ENCODE peak calls at places on chromosomes 3 and 15, in ten cellular contexts. J, W, T, M, F, G, Q, P, C and L are unnamed samples.

GRCh38 chr3:119205209-119205608 is 31.8 kb downstream of the UPK1B start:
- DNase-seq in M (no peak), J (no peak), C (no peak), G (no peak), T (peak), F (no peak), W (no peak), P (no peak), Q (no peak), L (no peak)

GRCh38 chr15:28904023-28904422 is 18.2 kb downstream of the APBA2 start:
- DNase-seq in J (no peak), W (peak), T (no peak), F (no peak), Q (no peak), M (no peak), P (no peak), G (no peak), C (no peak), L (peak)

GRCh38 chr15:39728844-39729243 is 53.8 kb downstream of the FSIP1 start:
- DNase-seq in J (no peak), W (no peak), M (no peak), T (no peak), G (no peak), C (no peak), Q (no peak), F (no peak), P (no peak), L (no peak)

GRCh38 chr15:73338606-73339388 is 30.0 kb downstream of the HCN4 start:
- DNase-seq in C (no peak), T (no peak), P (no peak), G (no peak), F (no peak), J (no peak), W (no peak), M (no peak), Q (no peak), L (no peak)

GRCh38 chr15:60318236-60318867 is 79.4 kb downstream of the ANXA2 start:
- DNase-seq in C (no peak), M (no peak), T (no peak), W (no peak), G (no peak), P (no peak), Q (no peak), F (no peak), J (no peak), L (no peak)

GRCh38 chr3:29937185-29937584 is 656.3 kb downstream of the RBMS3 start:
- DNase-seq in J (no peak), T (peak), Q (peak), M (no peak), C (no peak), P (no peak), G (no peak), F (no peak), W (no peak), L (no peak)

GRCh38 chr3:129126726-129127280 is 5.2 kb upstream of the RAB43 start:
- DNase-seq in F (no peak), G (no peak), W (no peak), C (no peak), Q (no peak), J (no peak), P (no peak), M (no peak), T (no peak), L (no peak)

GRCh38 chr3:8464668-8465067 is 37.0 kb upstream of the LMCD1 start:
- DNase-seq in G (no peak), W (no peak), F (no peak), C (no peak), J (no peak), T (no peak), M (no peak), Q (no peak), P (no peak), L (no peak)

GRCh38 chr3:139528924-139529323 is 10.6 kb downstream of the RBP1 start:
- DNase-seq in J (no peak), M (no peak), C (no peak), F (no peak), P (no peak), W (no peak), Q (no peak), G (no peak), T (no peak), L (no peak)

GRCh38 chr15:68244235-68244634 is 14.7 kb upstream of the CLN6 start:
- DNase-seq in P (no peak), C (no peak), F (no peak), W (no peak), Q (no peak), T (no peak), M (no peak), G (no peak), J (no peak), L (no peak)

GRCh38 chr15:80518522-80518921 is 114.3 kb downstream of the ARNT2 start:
- DNase-seq in T (no peak), G (no peak), F (peak), P (no peak), C (no peak), Q (no peak), J (no peak), M (no peak), W (no peak), L (no peak)

GRCh38 chr3:85483986-85484385 is 525.2 kb downstream of the CADM2 start:
- DNase-seq in C (no peak), T (no peak), F (no peak), Q (no peak), W (no peak), G (no peak), M (no peak), J (no peak), P (no peak), L (no peak)

GRCh38 chr3:169479314-169479939 is 184.1 kb downstream of the MECOM start:
- DNase-seq in P (no peak), T (no peak), F (no peak), Q (no peak), G (no peak), W (no peak), C (no peak), J (no peak), M (no peak), L (peak)

GRCh38 chr15:58494581-58494980 is 62.8 kb downstream of the LIPC start:
- DNase-seq in C (no peak), G (no peak), F (no peak), T (no peak), P (no peak), W (no peak), Q (no peak), J (no peak), M (no peak), L (no peak)

GRCh38 chr15:98738689-98739411 is 90.5 kb downstream of the IGF1R start:
- DNase-seq in F (no peak), G (no peak), Q (no peak), J (no peak), M (peak), P (no peak), C (no peak), T (no peak), W (no peak), L (no peak)

GRCh38 chr3:51974277-51974962 is 444 bp upstream of the ABHD14A start:
- DNase-seq in J (no peak), P (peak), C (peak), W (peak), T (no peak), G (no peak), M (no peak), F (peak), Q (no peak), L (peak)

GRCh38 chr15:90160781-90161727 is 40.1 kb upstream of the SEMA4B start:
- DNase-seq in J (no peak), F (no peak), M (no peak), Q (no peak), C (no peak), G (no peak), T (peak), W (no peak), P (peak), L (no peak)

GRCh38 chr3:49339593-49339946 is 283 bp downstream of the USP4 start:
- DNase-seq in J (no peak), T (peak), G (peak), M (no peak), C (no peak), Q (no peak), F (peak), P (peak), W (peak), L (no peak)

GRCh38 chr3:49339947-49340800 is at the start of gene USP4:
- DNase-seq in Q (peak), P (peak), G (peak), T (peak), C (peak), W (peak), F (peak), J (peak), M (peak), L (peak)

GRCh38 chr3:49341996-49342395 is 2.1 kb upstream of the USP4 start:
- DNase-seq in P (no peak), W (no peak), M (no peak), Q (no peak), F (no peak), T (no peak), J (no peak), C (no peak), G (no peak), L (no peak)

GRCh38 chr3:49346797-49347251 is 7.0 kb upstream of the USP4 start:
- DNase-seq in J (no peak), M (peak), P (no peak), F (no peak), C (no peak), Q (peak), T (no peak), G (no peak), W (no peak), L (no peak)

DNA sequence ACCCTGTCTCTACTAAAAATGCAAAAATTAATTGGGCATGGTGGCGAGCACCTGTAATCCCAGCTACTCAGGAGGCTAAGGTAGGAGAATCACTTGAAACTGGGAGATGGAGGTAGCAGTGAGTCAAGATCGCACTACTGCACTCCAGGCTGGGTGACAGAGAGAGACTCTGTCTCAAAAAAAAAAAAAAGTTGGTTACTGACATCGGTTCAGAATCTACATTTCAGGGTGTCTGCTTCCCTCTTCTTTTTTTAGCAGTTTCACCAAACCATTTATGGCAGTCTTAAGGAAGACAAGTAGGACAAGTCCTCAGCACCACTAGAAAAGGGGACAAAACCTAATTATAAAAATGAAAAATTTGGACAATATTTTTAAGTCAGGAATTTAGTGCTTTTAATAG is 3.3 kb upstream of the USP4 start:
- DNase-seq in M (peak), G (no peak), J (no peak), W (no peak), Q (no peak), F (no peak), C (no peak), P (no peak), T (no peak), L (no peak)
- TF ChIP-seq POLR2A in M (no peak), G (no peak), J (no peak), W (no peak), Q (no peak), F (no peak), C (no peak), P (no peak), T (no peak), L (no peak)

GRCh38 chr3:177197041-177197933 is at the start of gene TBL1XR1:
- DNase-seq in Q (peak), F (peak), J (peak), M (peak), P (peak), C (peak), T (peak), G (peak), W (peak), L (peak)
- TF ChIP-seq POLR2A in Q (peak), F (no peak), J (no peak), M (no peak), P (no peak), C (no peak), T (no peak), G (no peak), W (no peak), L (no peak)

DNA sequence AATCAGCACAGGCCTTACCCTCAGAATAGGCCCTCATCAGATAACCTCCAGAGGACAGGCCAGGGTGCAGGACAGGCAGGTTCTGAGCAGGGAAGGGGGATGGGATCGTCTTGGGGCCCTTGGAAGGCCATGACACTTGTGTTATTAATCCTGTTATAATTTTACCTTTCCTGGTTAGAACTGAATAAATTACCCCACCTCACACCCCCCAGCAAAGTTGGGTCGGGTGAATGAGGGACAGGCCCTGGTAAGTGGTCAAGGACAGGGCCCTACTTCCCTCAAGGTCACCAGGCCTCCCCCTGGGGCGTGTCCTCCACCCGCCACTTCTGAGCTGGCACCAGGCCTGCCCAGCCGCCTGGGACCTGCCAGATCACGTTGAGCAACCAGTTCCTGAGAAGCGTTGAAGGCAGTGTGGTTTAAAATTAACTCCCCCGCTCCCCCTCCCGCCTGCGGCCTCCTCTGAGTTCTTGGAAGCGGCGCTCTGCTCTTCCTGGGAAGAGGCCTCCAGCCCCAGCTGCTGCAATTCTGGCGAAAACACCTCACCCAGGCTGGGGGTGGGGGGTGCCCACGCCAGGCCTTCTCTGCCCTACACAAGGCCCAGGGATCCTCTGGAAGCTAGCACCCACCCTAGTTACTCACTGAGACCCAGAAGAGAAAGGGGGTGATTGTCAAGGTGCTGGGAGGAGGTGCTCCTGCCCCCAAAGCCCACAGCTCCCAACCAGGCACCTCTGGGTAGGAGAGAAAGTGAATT is 10.6 kb downstream of the CISH start:
- DNase-seq in F (peak), G (peak), J (no peak), P (peak), M (peak), Q (peak), W (peak), T (peak), C (peak), L (peak)
- TF ChIP-seq POLR2A in F (no peak), G (no peak), J (no peak), P (no peak), M (no peak), Q (no peak), W (no peak), T (no peak), C (peak), L (peak)

DNA sequence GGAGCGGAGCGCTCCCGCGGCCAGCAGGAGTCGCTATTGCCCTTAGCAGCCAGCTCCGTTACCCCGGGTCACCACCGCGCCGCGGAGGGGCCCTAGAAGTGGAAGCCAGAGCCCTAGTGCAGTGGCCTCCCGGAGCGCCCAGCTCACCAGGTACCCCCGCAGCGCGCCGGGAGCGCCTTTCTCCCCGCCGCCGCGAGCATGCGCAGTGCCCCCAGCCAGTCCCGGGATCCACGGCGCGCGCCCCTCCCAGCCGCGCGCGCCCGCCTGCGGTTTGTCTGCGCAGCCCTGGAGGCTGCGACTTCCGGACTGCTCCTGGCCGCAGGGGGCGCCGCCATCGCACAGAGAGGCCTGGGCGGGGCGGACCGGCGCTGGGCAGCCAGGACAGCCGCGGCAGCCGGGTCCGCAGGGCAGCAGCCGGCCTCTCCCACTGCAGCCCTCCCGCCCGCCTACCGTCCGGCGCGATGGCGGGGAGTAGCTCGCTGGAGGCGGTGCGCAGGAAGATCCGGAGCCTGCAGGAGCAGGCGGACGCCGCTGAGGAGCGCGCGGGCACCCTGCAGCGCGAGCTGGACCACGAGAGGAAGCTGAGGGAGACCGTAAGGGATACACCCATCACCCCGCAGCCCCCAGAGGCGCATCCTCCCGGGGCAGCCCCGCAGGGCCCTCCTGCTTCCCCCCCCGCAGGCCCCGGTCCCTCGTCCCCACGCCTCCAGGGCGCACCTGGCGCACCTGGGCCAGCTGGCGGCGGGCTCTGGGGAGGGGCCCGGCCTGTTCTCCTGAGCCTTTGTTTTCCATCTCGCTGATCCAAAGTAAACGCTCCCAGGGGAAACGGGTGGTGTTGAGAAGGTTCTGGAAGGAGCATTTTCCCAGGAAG is 5.8 kb downstream of the TPM1 start:
- DNase-seq in P (peak), C (peak), T (peak), M (peak), G (peak), F (peak), J (peak), Q (peak), W (peak), L (peak)
- TF ChIP-seq POLR2A in P (peak), C (peak), T (peak), M (no peak), G (peak), F (no peak), J (no peak), Q (peak), W (no peak), L (peak)

DNA sequence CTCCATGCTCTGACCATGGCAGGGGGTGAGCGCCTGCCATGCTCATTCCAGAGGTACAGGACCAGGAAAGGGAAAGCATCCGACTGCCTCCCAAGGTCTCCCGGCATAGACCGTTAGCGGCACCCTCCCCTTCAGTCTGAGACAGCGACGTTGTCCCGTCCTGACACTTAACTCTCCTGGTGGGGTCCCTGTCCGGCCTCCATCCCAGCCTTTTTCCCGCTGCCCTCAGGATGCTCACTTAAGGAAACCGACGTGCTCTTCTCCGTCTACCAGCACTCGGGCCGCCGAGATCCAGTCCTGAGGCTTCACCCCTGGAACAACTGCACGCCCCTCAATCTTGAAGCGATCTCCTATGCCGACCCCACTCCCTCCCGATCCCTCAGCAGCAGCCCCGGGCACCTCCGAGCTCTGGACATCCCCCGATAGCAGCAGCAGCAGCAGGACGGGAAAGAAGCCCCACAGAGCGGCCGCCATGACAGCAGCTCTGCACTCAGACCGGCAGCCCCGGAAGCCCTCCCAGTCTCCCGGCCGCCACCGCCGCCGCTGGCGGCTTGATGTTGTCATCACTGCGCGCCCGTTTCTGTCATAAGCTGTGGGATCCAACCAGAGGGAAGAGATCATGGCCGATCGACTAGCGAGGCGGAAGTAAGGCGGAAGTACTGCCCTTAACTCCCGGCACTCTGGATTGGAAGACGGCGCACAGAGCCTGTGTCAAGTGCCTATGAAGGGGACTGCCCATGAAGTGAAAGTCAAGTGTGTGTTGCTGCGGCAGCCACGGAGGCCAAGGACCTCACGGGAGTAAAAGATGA is at the start of the genes EMC7 and PGBD4:
- DNase-seq in M (peak), C (peak), T (peak), J (peak), W (peak), F (peak), G (peak), P (peak), Q (peak), L (peak)
- TF ChIP-seq POLR2A in M (peak), C (peak), T (peak), J (peak), W (no peak), F (no peak), G (peak), P (peak), Q (peak), L (peak)

GRCh38 chr15:52994290-52994689 is 204.2 kb upstream of the ONECUT1 start:
- DNase-seq in W (no peak), T (no peak), Q (no peak), F (no peak), J (no peak), P (no peak), C (no peak), G (no peak), M (no peak), L (no peak)
- TF ChIP-seq POLR2A in W (no peak), T (no peak), Q (no peak), F (no peak), J (no peak), P (no peak), C (no peak), G (no peak), M (no peak), L (no peak)

DNA sequence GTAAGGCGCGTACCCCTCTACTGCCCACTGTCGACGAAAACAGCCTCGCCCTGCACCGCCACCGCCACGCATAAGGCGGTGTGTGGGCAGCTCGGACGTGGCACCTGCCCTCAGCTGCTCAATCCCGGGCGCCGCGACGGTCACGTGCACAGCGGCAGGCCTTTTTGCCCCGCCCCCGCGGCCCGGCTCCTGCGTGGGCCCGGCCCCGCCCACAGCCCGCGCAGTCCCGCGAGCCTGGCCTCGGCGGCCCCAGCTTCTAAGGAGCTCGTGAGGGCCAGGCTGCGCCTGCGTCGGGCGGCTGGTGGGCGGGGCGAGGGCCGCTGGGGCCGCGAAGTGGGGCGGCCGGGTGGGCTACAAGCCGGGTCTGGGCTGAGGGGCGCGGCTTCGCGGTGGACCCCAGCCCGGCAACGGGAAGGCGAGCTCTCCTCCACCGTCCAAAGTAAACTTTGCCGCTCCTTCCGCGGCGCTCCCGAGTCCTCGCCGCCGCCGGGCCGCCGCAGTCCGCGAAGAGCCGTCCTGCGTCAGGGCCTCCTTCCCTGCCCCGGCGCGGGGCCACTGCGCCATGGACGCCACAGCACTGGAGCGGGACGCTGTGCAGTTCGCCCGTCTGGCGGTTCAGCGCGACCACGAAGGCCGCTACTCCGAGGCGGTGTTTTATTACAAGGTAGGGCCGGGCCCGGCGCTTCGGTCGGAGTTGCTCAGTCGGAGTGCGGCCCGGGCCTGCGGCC is at the start of gene CAPN7:
- DNase-seq in J (peak), P (peak), M (peak), Q (peak), W (peak), C (peak), F (peak), T (peak), G (peak), L (no peak)
- TF ChIP-seq POLR2A in J (peak), P (peak), M (peak), Q (peak), W (no peak), C (peak), F (peak), T (peak), G (peak), L (peak)